ENCODE peak calls at places on chromosomes 6 and 20, in eight cellular contexts. W, U, G, D, V, X, E and R are unnamed samples. For H3K36me3, the result is how much of the 10 kb centered on the place peaks cover.

GRCh38 chr20:59829415-59830106 is 103.9 kb downstream of the SYCP2 start:
- DNase-seq in G (no peak), D (no peak), E (no peak), U (no peak), W (no peak), X (peak), V (no peak), R (peak)

GRCh38 chr6:34273242-34273805 is 24.5 kb upstream of the SMIM29 start:
- DNase-seq in X (no peak), E (peak), D (peak), U (no peak), V (peak), W (no peak), G (no peak), R (no peak)

GRCh38 chr20:54163402-54163801 is 10.4 kb downstream of the CYP24A1 start:
- DNase-seq in G (no peak), V (no peak), E (no peak), U (no peak), W (no peak), D (no peak), X (no peak), R (no peak)

GRCh38 chr20:44446111-44446722 is 29.5 kb upstream of the TTPAL start:
- DNase-seq in E (no peak), X (no peak), D (no peak), W (no peak), U (no peak), G (no peak), V (no peak), R (no peak)

GRCh38 chr20:45828589-45828988 is 1.5 kb upstream of the TNNC2 start:
- DNase-seq in X (no peak), V (no peak), W (peak), D (no peak), U (no peak), E (no peak), G (no peak), R (peak)

GRCh38 chr6:111803804-111804203 is 69.4 kb downstream of the FYN start:
- DNase-seq in X (no peak), V (no peak), D (no peak), W (no peak), E (no peak), U (peak), G (no peak), R (no peak)

GRCh38 chr6:14882394-14883073 is 363.3 kb upstream of the JARID2 start:
- DNase-seq in D (no peak), W (no peak), E (no peak), U (no peak), X (no peak), V (no peak), G (no peak), R (no peak)

GRCh38 chr6:147615659-147616456 is 107.4 kb downstream of the SAMD5 start:
- DNase-seq in V (no peak), U (no peak), D (no peak), G (no peak), E (no peak), X (no peak), W (no peak), R (no peak)

GRCh38 chr20:64146936-64147451 is 17.3 kb upstream of the MYT1 start:
- DNase-seq in G (no peak), V (no peak), X (peak), U (no peak), W (no peak), E (no peak), D (peak), R (peak)

GRCh38 chr6:119442776-119443184 is 93.2 kb upstream of the MAN1A1 start:
- DNase-seq in D (no peak), V (no peak), G (peak), X (no peak), U (no peak), E (peak), W (no peak), R (no peak)

GRCh38 chr6:168908887-168909286 is 344.8 kb downstream of the THBS2 start:
- DNase-seq in W (no peak), U (no peak), G (no peak), D (no peak), E (no peak), V (no peak), X (no peak), R (no peak)

GRCh38 chr6:130178692-130179091 is 44.1 kb downstream of the SAMD3 start:
- DNase-seq in E (peak), X (no peak), V (no peak), G (no peak), D (no peak), U (no peak), W (no peak), R (no peak)

GRCh38 chr20:49276201-49276894 is 1.5 kb downstream of the ZNFX1 start:
- DNase-seq in V (no peak), U (peak), W (no peak), G (no peak), X (no peak), E (no peak), D (no peak), R (no peak)

GRCh38 chr20:62792940-62793756 is 3.1 kb upstream of the MRGBP start:
- DNase-seq in U (no peak), W (no peak), G (no peak), X (no peak), V (no peak), E (no peak), D (no peak), R (no peak)

GRCh38 chr6:154872605-154873004 is 122.5 kb upstream of the TIAM2 start:
- DNase-seq in U (no peak), G (no peak), X (no peak), D (no peak), E (no peak), W (peak), V (no peak), R (no peak)

GRCh38 chr20:52318601-52319000 is 127.0 kb upstream of the ZFP64 start:
- DNase-seq in V (no peak), E (no peak), W (no peak), G (no peak), D (no peak), X (no peak), U (no peak), R (no peak)

GRCh38 chr6:5095236-5095635 is 10.1 kb downstream of the PPP1R3G start:
- DNase-seq in E (no peak), W (no peak), U (no peak), G (no peak), D (no peak), X (no peak), V (no peak), R (no peak)

GRCh38 chr6:33744001-33744848 is 2.5 kb downstream of the IP6K3 start:
- DNase-seq in D (peak), E (peak), U (peak), X (no peak), V (peak), W (peak), G (peak), R (peak)

GRCh38 chr20:16243470-16243869 is 329.8 kb downstream of the KIF16B start:
- DNase-seq in V (no peak), W (no peak), E (no peak), D (no peak), U (no peak), X (no peak), G (no peak), R (no peak)

GRCh38 chr20:23641936-23642751 is 4.4 kb upstream of the CST3 start:
- DNase-seq in D (no peak), V (no peak), W (no peak), E (no peak), U (no peak), X (no peak), G (no peak), R (no peak)

GRCh38 chr6:130047440-130047995 is 29.1 kb downstream of the L3MBTL3 start:
- DNase-seq in U (no peak), W (no peak), X (no peak), E (no peak), G (no peak), V (no peak), D (no peak), R (no peak)

GRCh38 chr6:28659250-28659566 is 133.5 kb downstream of the GPX5 start:
- DNase-seq in D (no peak), V (no peak), X (no peak), E (no peak), W (no peak), U (no peak), G (no peak), R (no peak)

GRCh38 chr6:21199246-21199645 is 394.3 kb upstream of the SOX4 start:
- DNase-seq in W (peak), E (no peak), X (no peak), U (no peak), V (no peak), G (no peak), D (no peak), R (no peak)

DNA sequence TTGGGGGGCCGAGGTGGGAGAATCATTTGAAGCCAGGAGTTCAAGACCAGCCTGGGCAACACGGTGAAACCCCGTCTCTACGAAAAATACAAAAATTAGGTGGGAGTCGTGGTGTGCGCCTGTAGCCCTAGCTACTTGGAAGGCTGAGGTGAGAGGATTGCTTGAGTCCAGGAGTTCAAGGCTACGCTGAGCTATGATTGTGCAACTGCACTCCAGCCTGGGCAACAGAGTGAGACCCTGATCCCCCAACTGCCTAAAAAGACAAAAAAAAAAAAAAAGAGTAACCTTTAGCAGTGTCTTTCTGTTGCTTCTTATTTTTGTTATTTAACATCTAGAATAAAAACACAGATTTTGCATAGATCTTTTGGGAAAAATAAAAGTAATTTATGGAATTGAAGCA is 13.1 kb upstream of the COQ3 start:
- DNase-seq in D (no peak), U (no peak), V (no peak), E (no peak), G (no peak), X (no peak), W (no peak), R (no peak)
- H3K36me3 ChIP-seq in D (half or more), U (under half), V (under half), E (under half), G (under half), X (half or more), W (half or more), R (under half)

GRCh38 chr6:40788661-40789111 is 201.5 kb upstream of the LRFN2 start:
- DNase-seq in D (no peak), X (no peak), G (no peak), E (no peak), U (peak), V (no peak), W (no peak), R (no peak)

GRCh38 chr6:40794581-40794980 is 207.4 kb upstream of the LRFN2 start:
- DNase-seq in E (no peak), D (no peak), G (no peak), U (no peak), X (no peak), V (no peak), W (no peak), R (no peak)

GRCh38 chr6:40789143-40789764 is 202.1 kb upstream of the LRFN2 start:
- DNase-seq in W (no peak), X (no peak), E (no peak), G (no peak), U (peak), V (no peak), D (no peak), R (no peak)

GRCh38 chr6:40792183-40792582 is 205.0 kb upstream of the LRFN2 start:
- DNase-seq in V (no peak), G (no peak), E (no peak), X (no peak), W (no peak), U (no peak), D (no peak), R (no peak)

GRCh38 chr6:40791004-40791403 is 203.8 kb upstream of the LRFN2 start:
- DNase-seq in V (no peak), W (no peak), G (no peak), D (no peak), X (no peak), E (no peak), U (no peak), R (no peak)
- H3K27ac ChIP-seq in V (no peak), W (no peak), G (no peak), D (no peak), X (no peak), E (no peak), U (no peak), R (no peak)

GRCh38 chr20:41085606-41086005 is 51.7 kb upstream of the PLCG1 start:
- DNase-seq in D (no peak), G (no peak), E (no peak), V (no peak), U (no peak), W (no peak), X (no peak), R (no peak)
- H3K36me3 ChIP-seq in D (half or more), G (under half), E (under half), V (under half), U (under half), W (under half), X (half or more), R (under half)

GRCh38 chr20:50838322-50838625 is 43.4 kb downstream of the BCAS4 start:
- DNase-seq in V (no peak), X (no peak), U (no peak), E (no peak), G (no peak), D (no peak), W (no peak), R (no peak)

GRCh38 chr20:50842821-50843220 is 48.0 kb downstream of the BCAS4 start:
- DNase-seq in W (no peak), E (no peak), G (no peak), U (no peak), D (no peak), V (no peak), X (no peak), R (no peak)

GRCh38 chr20:50834599-50835005 is 39.7 kb downstream of the BCAS4 start:
- DNase-seq in G (no peak), E (no peak), W (no peak), U (no peak), D (no peak), X (no peak), V (no peak), R (no peak)

GRCh38 chr20:50838707-50839385 is 44.0 kb downstream of the BCAS4 start:
- DNase-seq in W (no peak), X (no peak), U (no peak), D (no peak), E (no peak), G (peak), V (no peak), R (no peak)

DNA sequence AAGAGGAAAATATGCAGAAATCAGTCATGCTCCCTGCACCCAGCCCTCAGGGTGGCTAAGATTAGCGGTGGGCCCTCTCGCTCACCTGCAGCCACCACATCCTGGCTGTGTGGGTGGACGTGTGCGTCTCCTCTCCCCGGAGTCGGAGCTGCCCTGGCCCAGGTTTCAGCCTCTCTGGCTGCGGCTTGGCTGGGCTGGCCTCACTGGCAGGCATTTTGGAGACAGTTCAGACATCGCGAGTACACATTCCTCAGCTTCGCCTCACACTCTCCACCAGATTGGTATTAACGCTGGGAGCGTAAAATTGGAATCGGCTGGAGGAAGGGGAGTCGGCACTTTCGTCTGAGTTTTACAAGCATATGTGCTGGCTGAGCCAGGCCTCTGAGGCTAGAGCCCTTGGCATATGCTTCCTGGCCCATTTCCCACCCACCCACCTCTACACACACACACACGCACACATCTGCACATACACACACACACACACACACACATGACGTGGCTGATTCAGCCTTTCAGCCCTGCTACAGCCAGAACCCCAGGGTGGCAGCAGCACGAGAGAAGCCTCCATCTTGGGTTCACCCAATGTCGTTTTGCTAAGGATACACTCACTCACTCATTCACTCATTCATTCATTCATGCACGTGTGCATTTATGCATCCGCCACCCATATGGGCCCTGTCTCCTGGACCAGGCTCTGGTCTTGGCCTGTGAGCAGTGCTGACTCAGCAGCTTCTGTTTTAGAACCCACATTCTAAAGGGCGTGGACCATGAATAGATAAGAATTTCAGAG is 42.9 kb downstream of the BCAS4 start:
- DNase-seq in U (no peak), D (no peak), W (no peak), V (no peak), E (no peak), G (peak), X (no peak), R (peak)
- H3K27ac ChIP-seq in U (no peak), D (no peak), W (no peak), V (no peak), E (no peak), G (peak), X (peak), R (peak)

GRCh38 chr6:53737746-53738145 is 57.1 kb upstream of the LRRC1 start:
- DNase-seq in D (no peak), V (no peak), G (no peak), W (no peak), U (no peak), E (no peak), X (no peak), R (no peak)
- H3K36me3 ChIP-seq in D (under half), V (under half), G (under half), W (under half), U (under half), E (under half), X (under half), R (under half)

GRCh38 chr6:25617997-25618396 is 34.0 kb upstream of the SCGN start:
- DNase-seq in V (no peak), G (no peak), U (no peak), D (no peak), E (no peak), X (no peak), W (no peak), R (no peak)

GRCh38 chr6:25614052-25614451 is 38.0 kb upstream of the SCGN start:
- DNase-seq in D (no peak), V (no peak), E (no peak), W (peak), U (no peak), G (no peak), X (no peak), R (no peak)

GRCh38 chr6:25612666-25613065 is 39.3 kb upstream of the SCGN start:
- DNase-seq in U (no peak), G (no peak), X (no peak), V (no peak), W (no peak), E (no peak), D (no peak), R (no peak)

GRCh38 chr6:25608562-25609174 is 43.3 kb upstream of the SCGN start:
- DNase-seq in W (no peak), X (no peak), V (no peak), E (no peak), G (no peak), U (no peak), D (no peak), R (no peak)

DNA sequence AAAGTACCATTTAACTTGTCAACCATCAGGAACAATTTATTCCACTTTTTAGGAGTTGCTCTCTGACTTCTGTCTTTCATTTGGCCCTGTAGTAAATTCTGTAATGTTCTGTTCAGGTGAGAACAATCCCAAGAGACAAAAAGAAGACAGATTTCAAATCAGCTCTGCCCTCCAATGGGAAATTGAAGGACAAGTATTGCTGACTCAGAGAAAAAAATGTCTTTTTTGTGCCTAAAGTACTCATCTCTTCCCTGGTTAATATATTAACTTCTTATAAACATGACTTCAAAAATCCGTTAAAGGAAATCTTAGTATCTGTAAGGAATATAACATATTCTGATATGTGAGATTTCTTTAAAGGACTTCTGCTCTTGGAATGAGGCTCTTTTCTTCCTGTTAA is 38.6 kb upstream of the SCGN start:
- DNase-seq in U (no peak), G (no peak), E (no peak), V (no peak), W (no peak), D (no peak), X (no peak), R (no peak)
- H3K27ac ChIP-seq in U (no peak), G (no peak), E (no peak), V (no peak), W (no peak), D (no peak), X (no peak), R (no peak)

GRCh38 chr20:32566379-32567374 is 18.5 kb downstream of the NOL4L start:
- DNase-seq in W (no peak), V (no peak), X (no peak), D (no peak), G (no peak), E (no peak), U (no peak), R (no peak)

GRCh38 chr20:32564440-32564839 is 20.7 kb downstream of the NOL4L start:
- DNase-seq in D (no peak), U (no peak), X (no peak), W (no peak), G (no peak), V (no peak), E (no peak), R (no peak)

GRCh38 chr20:32565735-32566032 is 19.4 kb downstream of the NOL4L start:
- DNase-seq in W (no peak), D (no peak), G (no peak), V (no peak), X (no peak), U (no peak), E (no peak), R (no peak)

GRCh38 chr20:32563311-32564272 is 21.5 kb downstream of the NOL4L start:
- DNase-seq in X (no peak), G (no peak), U (no peak), D (no peak), V (no peak), E (no peak), W (peak), R (no peak)

GRCh38 chr20:32564921-32565734 is 20.0 kb downstream of the NOL4L start:
- DNase-seq in V (no peak), G (peak), D (peak), X (no peak), U (no peak), E (peak), W (no peak), R (peak)
- H3K36me3 ChIP-seq in V (under half), G (under half), D (under half), X (under half), U (under half), E (under half), W (under half), R (under half)

DNA sequence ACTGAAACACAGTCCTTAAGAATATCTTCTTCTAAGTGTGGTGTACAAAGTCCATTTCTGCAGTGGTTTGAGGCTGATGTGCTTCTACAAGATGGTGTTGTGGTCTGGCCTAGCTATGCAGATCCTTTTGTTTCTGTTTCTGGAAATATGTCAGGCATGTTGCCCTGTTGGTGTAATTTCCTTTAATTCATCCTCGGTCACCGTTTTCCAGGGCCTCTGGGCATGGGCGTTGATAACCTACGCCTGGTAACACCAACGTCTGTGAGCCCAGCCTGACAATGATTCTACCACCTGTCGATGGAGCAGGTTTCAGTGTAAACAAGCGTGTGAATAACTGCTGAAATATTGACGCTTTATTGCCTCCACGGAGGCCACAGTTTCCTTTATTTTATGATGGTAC is 33.3 kb upstream of the AFDN start:
- DNase-seq in D (no peak), V (no peak), U (no peak), X (no peak), G (no peak), E (no peak), W (no peak), R (no peak)
- H3K27ac ChIP-seq in D (no peak), V (no peak), U (no peak), X (no peak), G (no peak), E (no peak), W (no peak), R (no peak)